ENCODE peak calls at places on chromosomes 3 and 15, in five cellular contexts. N, H, Y, U and T are unnamed samples. For H3K27me3, the result is how much of the 10 kb centered on the place peaks cover.

GRCh38 chr3:23232016-23232415 is 28.9 kb downstream of the UBE2E2 start:
- DNase-seq in H (no peak), N (no peak), Y (no peak), U (no peak), T (no peak)

GRCh38 chr3:50251220-50251619 is 15.2 kb downstream of the GNAI2 start:
- DNase-seq in N (no peak), Y (no peak), U (peak), H (no peak), T (no peak)

GRCh38 chr15:91561371-91562100 is 292.0 kb upstream of the SLCO3A1 start:
- DNase-seq in Y (no peak), U (peak), N (peak), H (no peak), T (peak)

GRCh38 chr3:153734777-153735551 is 386.2 kb upstream of the ARHGEF26 start:
- DNase-seq in N (no peak), H (no peak), Y (no peak), U (peak), T (no peak)

GRCh38 chr3:113054552-113054951 is 63.8 kb downstream of the GTPBP8 start:
- DNase-seq in H (no peak), U (peak), Y (no peak), N (no peak), T (no peak)

GRCh38 chr3:151439652-151440125 is 21.2 kb downstream of the IGSF10 start:
- DNase-seq in U (peak), N (peak), Y (peak), H (no peak), T (no peak)

GRCh38 chr3:185257334-185257733 is 3.5 kb upstream of the EHHADH start:
- DNase-seq in H (no peak), Y (no peak), N (no peak), U (no peak), T (no peak)

GRCh38 chr15:64284037-64284436 is 71.9 kb downstream of the CSNK1G1 start:
- DNase-seq in U (peak), N (no peak), H (no peak), Y (no peak), T (no peak)

GRCh38 chr3:191373327-191373726 is 43.0 kb upstream of the UTS2B start:
- DNase-seq in H (no peak), N (no peak), U (peak), Y (no peak), T (no peak)

GRCh38 chr15:61598655-61599054 is 369.6 kb upstream of the RORA start:
- DNase-seq in N (peak), H (no peak), U (no peak), Y (no peak), T (no peak)

GRCh38 chr3:139310474-139310933 is 33.3 kb upstream of the MRPS22 start:
- DNase-seq in N (no peak), H (no peak), U (peak), Y (no peak), T (no peak)

GRCh38 chr3:171028779-171029232 is 2.3 kb upstream of the SLC2A2 start:
- DNase-seq in Y (no peak), N (no peak), H (no peak), U (peak), T (no peak)

GRCh38 chr15:63504979-63505841 is 817 bp downstream of the USP3 start:
- DNase-seq in H (peak), Y (no peak), U (peak), N (peak), T (peak)

GRCh38 chr3:42300778-42301177 is 34.8 kb upstream of the CCK start:
- DNase-seq in N (no peak), H (no peak), U (no peak), Y (no peak), T (no peak)

GRCh38 chr15:65421360-65422215 is 1.2 kb downstream of the IGDCC4 start:
- DNase-seq in Y (no peak), U (no peak), N (peak), H (peak), T (peak)

GRCh38 chr3:155409336-155409735 is 115.9 kb upstream of the STRIT1 start:
- DNase-seq in Y (no peak), N (no peak), H (no peak), U (no peak), T (no peak)
- H3K27ac ChIP-seq in Y (no peak), N (no peak), H (no peak), U (no peak), T (no peak)

GRCh38 chr15:52787123-52787503 is 3.0 kb downstream of the ONECUT1 start:
- DNase-seq in Y (no peak), H (no peak), N (peak), U (no peak), T (no peak)
- H3K27me3 ChIP-seq in Y (under half), H (half or more), N (half or more), U (half or more), T (half or more)

DNA sequence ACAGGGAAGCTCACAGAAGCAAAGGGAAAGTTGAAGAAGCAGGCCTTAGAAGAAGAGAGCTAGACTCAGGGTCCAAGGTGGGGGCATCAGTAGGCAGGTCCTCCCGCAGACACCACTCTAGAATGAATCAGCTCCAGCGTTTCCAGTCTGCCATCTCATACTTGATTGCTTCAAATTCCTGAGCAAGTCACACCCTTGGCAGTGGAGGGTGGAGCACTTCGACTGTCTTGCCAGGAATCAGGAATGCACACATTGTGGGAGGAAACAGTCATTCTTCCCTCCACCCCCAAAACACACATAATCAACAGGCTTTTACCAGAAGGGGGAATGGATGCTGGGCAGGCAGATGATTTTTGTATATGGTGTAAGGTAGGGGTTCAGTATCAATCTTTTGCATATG is 78.5 kb downstream of the CHCHD6 start:
- DNase-seq in Y (peak), U (peak), N (no peak), H (no peak), T (no peak)
- H3K27ac ChIP-seq in Y (peak), U (peak), N (no peak), H (peak), T (no peak)

GRCh38 chr15:68387288-68388143 is 44.4 kb downstream of the ITGA11 start:
- DNase-seq in Y (no peak), H (no peak), U (no peak), N (no peak), T (no peak)
- H3K27me3 ChIP-seq in Y (under half), H (under half), U (under half), N (under half), T (under half)

GRCh38 chr15:101004500-101004899 is 85.3 kb downstream of the LRRK1 start:
- DNase-seq in U (no peak), H (no peak), N (no peak), Y (no peak), T (no peak)

GRCh38 chr15:101008158-101009139 is 89.3 kb downstream of the LRRK1 start:
- DNase-seq in U (peak), Y (peak), N (peak), H (peak), T (peak)

GRCh38 chr15:101004986-101005747 is 86.0 kb downstream of the LRRK1 start:
- DNase-seq in Y (no peak), N (no peak), H (no peak), U (no peak), T (no peak)

GRCh38 chr15:101009176-101009575 is 90.0 kb downstream of the LRRK1 start:
- DNase-seq in U (no peak), N (no peak), H (no peak), Y (no peak), T (no peak)

DNA sequence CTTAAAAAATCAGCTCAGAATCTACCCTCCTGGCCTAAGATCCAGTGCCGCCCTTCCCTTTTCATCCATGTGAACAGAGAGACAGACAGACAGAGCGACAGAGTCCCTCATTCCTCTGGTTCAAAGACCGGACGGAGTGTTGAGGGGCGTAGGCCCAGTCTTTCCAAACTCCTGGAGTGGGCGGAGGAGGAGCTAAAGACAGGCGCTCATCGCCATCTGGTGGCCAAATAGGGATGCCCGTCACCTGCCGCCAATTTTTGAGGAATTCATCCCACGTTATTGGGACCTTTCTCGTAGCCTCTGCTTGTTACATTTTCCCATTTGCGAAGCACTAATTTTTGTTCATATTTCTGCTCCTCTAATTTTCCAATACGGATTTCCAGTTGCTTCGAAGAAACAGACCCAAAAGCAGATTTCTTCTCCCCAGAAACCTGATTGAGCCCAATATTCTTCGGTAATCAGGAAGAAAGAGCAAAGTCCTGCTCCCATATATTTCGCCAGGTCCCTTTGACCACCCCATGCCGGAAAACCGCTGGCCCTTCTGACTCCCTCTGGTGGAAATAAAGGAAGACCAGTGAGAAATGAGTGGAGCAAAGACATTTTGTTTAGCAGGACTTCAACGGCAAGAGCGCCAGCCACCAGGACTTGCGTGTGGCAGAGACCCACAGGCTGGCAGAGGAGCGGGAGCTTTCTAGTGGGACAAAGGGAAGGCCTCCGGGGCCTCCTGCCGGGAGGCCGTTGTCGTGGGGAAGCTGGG is 88.0 kb downstream of the LRRK1 start:
- DNase-seq in U (peak), Y (peak), H (peak), N (peak), T (peak)
- H3K27ac ChIP-seq in U (no peak), Y (peak), H (no peak), N (no peak), T (no peak)

DNA sequence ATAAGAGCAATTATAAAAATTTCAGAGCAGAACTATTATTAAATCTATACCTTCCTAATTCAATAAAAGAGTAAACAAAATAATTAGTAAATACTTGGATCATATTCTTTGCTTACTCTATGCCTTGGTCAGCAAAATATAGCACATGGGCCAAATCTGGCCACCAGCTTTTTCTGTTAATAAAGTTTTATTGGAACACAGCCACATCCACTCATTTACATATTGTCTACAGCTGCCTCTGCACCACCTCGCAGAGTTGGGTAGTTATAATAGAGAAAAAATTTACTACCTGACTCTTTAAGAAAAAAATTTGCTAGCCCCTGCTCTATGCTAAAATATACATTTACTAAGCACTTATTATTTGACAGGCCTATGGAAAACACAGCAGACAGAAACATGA is 32.2 kb upstream of the GANC start:
- DNase-seq in U (no peak), H (no peak), N (no peak), Y (no peak), T (no peak)
- H3K27me3 ChIP-seq in U (under half), H (under half), N (under half), Y (under half), T (under half)

GRCh38 chr3:100004931-100005330 is 109.4 kb downstream of the FILIP1L start:
- DNase-seq in H (no peak), Y (no peak), U (no peak), N (no peak), T (no peak)
- H3K27ac ChIP-seq in H (peak), Y (peak), U (no peak), N (no peak), T (peak)

GRCh38 chr3:13867727-13868126 is 12.1 kb downstream of the WNT7A start:
- DNase-seq in H (no peak), U (no peak), N (no peak), Y (no peak), T (no peak)

GRCh38 chr3:13865581-13866405 is 14.1 kb downstream of the WNT7A start:
- DNase-seq in N (no peak), H (no peak), Y (no peak), U (no peak), T (no peak)

GRCh38 chr3:13863929-13864595 is 15.8 kb downstream of the WNT7A start:
- DNase-seq in N (no peak), Y (no peak), H (no peak), U (no peak), T (no peak)

GRCh38 chr3:13865106-13865505 is 14.8 kb downstream of the WNT7A start:
- DNase-seq in Y (no peak), U (no peak), N (no peak), H (no peak), T (no peak)

DNA sequence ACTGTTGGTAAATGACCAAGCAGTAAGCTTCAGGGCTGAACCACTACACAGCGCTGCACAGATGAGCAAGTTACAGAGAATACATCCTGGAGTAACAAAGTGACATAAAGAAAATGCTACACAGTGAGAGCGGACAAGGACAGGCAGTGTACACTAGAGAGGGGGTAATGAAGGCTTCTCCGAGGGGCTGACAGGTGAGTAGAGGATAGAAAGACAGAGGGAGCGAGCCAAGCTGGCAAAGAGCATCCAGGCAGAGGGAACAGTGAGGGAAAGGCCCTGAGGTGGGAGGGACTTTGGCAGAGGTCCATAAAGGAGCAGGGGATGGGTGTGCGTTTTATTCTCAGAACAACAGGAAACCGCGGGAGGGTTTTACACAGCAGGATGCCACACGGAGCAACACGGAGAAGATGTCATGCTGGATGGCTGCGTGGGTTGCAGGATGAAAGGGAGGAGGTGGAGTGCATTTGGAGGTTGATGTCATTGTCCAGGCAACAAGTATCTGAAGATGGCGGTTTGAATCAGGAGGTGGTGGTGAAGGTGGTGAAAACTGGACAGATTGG is 13.4 kb downstream of the WNT7A start:
- DNase-seq in U (no peak), N (no peak), H (no peak), Y (no peak), T (no peak)
- H3K27me3 ChIP-seq in U (under half), N (under half), H (half or more), Y (under half), T (under half)

DNA sequence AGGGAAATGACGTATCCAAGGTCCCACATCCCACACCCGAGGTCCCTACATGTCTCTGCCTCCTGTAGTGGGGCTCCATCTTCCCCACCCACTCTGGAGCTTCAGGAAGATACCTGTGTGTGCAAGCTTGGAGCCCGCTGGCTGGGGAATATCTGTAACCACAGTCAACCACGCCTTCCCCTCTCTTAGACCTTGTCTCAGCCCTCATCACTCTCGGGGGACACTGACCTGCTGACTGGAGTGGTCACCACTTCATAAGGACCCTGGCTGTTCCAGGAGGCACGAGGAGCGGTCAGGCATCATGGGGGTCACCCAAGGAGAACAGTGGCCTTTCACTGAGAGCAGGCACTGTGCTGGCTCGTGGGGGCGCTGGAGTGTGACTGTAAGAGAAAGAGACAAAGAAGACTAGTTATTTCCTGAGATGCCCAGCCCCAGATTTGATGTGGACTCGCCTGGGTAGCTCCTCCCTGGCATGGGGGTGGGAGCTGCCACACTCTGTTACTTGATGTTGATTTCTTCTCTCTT is 48.6 kb downstream of the CTXND1 start:
- DNase-seq in U (no peak), Y (no peak), N (no peak), H (no peak), T (no peak)
- H3K27ac ChIP-seq in U (no peak), Y (no peak), N (no peak), H (no peak), T (no peak)

GRCh38 chr3:149647285-149647684 is 10.5 kb downstream of the WWTR1 start:
- DNase-seq in H (no peak), U (no peak), N (no peak), Y (no peak), T (no peak)

GRCh38 chr3:149650828-149651227 is 7.0 kb downstream of the WWTR1 start:
- DNase-seq in H (no peak), U (peak), Y (no peak), N (no peak), T (no peak)

GRCh38 chr3:149647812-149648211 is 10.0 kb downstream of the WWTR1 start:
- DNase-seq in U (no peak), Y (no peak), N (no peak), H (no peak), T (no peak)

GRCh38 chr3:149646181-149646766 is 11.6 kb downstream of the WWTR1 start:
- DNase-seq in Y (no peak), H (no peak), U (peak), N (no peak), T (no peak)

GRCh38 chr3:149648525-149648924 is 9.3 kb downstream of the WWTR1 start:
- DNase-seq in Y (no peak), N (no peak), H (no peak), U (peak), T (no peak)
- H3K27me3 ChIP-seq in Y (under half), N (under half), H (under half), U (under half), T (under half)